ENCODE peak calls at places on chromosomes 1 and 21, in four cellular contexts. J, G, M and U are unnamed samples.

GRCh38 chr1:225813250-225813964 is 3.5 kb downstream of the EPHX1 start:
- DNase-seq in J (no peak), G (peak), M (no peak), U (no peak)

GRCh38 chr1:240927815-240928214 is 315.9 kb upstream of the GREM2 start:
- DNase-seq in J (no peak), G (no peak), M (no peak), U (no peak)

GRCh38 chr1:74690909-74691308 is 17.3 kb upstream of the ERICH3 start:
- DNase-seq in J (no peak), G (no peak), M (no peak), U (no peak)

GRCh38 chr1:24427469-24427862 is 11.9 kb downstream of the NIPAL3 start:
- DNase-seq in J (no peak), G (no peak), M (no peak), U (no peak)

GRCh38 chr1:234871710-234872262 is 256.9 kb downstream of the TOMM20 start:
- DNase-seq in J (no peak), G (peak), M (no peak), U (no peak)

GRCh38 chr1:13593511-13594131 is 10.0 kb downstream of the PDPN start:
- DNase-seq in J (no peak), G (peak), M (no peak), U (no peak)

GRCh38 chr21:15520811-15521643 is 208.8 kb upstream of the USP25 start:
- DNase-seq in J (no peak), G (peak), M (no peak), U (no peak)

GRCh38 chr1:185375583-185375982 is 58.5 kb upstream of the IVNS1ABP start:
- DNase-seq in J (no peak), G (peak), M (no peak), U (no peak)

GRCh38 chr1:171801395-171801990 is 20.0 kb downstream of the METTL13 start:
- DNase-seq in J (no peak), G (peak), M (no peak), U (no peak)

GRCh38 chr1:203129501-203130231 is 2.1 kb downstream of the ADORA1 start:
- DNase-seq in J (no peak), G (no peak), M (no peak), U (no peak)

GRCh38 chr1:203126866-203127671 is 457 bp upstream of the ADORA1 start:
- DNase-seq in J (no peak), G (no peak), M (no peak), U (no peak)

GRCh38 chr1:203130358-203130992 is 2.9 kb downstream of the ADORA1 start:
- DNase-seq in J (no peak), G (no peak), M (no peak), U (no peak)

GRCh38 chr1:203128691-203129500 is 1.4 kb downstream of the ADORA1 start:
- DNase-seq in J (no peak), G (no peak), M (no peak), U (no peak)

DNA sequence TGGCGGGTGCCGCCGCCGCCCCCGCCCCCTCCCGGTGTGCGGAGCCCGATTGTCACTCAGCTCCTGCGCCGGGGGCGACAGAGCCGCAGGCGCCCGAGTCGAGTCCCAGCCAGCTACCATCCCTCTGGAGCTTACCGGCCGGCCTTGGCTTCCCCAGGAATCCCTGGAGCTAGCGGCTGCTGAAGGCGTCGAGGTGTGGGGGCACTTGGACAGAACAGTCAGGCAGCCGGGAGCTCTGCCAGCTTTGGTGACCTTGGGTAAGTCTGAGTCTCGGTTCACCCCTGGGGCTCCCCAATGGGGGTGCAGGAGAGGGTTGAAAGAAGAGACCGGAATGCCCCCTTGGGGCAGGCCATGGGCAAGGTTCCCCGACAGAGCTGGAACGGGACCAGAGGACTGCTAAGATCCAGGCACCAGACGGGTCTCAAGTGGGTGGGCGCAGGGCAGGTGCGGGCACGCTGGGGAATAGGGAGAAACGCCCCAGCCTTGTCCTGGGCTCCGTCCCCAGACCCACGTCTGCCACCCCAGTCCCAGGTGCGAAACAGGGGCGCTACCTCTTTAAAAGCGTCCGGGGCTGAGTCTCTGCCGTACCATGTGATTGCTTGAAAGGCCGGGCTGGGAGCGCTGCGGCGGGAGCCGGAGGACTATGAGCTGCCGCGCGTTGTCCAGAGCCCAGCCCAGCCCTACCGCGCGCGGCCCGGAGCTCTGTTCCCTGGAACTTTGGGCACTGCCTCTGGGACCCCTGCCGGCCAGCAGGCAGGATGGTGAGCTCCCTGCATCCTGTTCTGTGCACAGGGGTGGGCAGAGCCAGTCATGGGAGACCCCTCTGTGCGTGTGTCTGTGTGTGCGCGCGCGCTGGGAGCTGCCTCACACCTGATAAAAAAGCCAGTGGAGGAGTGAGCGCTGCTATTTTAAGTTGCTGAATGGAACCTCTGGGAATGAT is at the start of gene ADORA1:
- DNase-seq in J (no peak), G (peak), M (peak), U (peak)
- TF ChIP-seq CTCF in J (no peak), G (no peak), M (peak), U (peak)

DNA sequence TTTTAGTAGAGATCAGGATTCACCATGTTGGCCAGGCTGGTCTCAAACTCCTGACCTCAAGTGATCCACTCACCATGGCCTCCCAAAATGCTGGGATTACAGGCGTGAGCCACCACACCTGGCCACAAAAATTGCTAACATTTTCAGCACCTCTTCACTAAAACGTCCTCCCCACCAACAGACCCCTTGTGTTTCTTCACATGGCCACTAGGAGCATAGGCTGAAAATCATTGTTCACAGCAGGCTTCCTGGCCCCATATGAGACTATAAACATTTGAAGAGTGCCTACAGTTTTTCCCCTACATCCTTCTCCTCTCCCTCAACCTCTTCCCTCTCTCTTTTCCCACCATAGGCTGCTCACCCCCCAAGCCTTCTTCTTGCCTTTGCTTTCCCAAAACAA is 28.0 kb upstream of the SFPQ start:
- DNase-seq in J (peak), G (peak), M (peak), U (no peak)
- TF ChIP-seq CTCF in J (peak), G (peak), M (peak), U (peak)

GRCh38 chr1:203124011-203124410 is 3.5 kb upstream of the ADORA1 start:
- DNase-seq in J (no peak), G (no peak), M (no peak), U (no peak)

GRCh38 chr1:203124546-203125317 is 2.8 kb upstream of the ADORA1 start:
- DNase-seq in J (no peak), G (peak), M (no peak), U (no peak)

GRCh38 chr1:203121186-203122015 is 6.1 kb upstream of the ADORA1 start:
- DNase-seq in J (no peak), G (no peak), M (no peak), U (no peak)

GRCh38 chr1:203122159-203122558 is 5.4 kb upstream of the ADORA1 start:
- DNase-seq in J (no peak), G (no peak), M (no peak), U (no peak)

GRCh38 chr1:203126151-203126865 is 1.2 kb upstream of the ADORA1 start:
- DNase-seq in J (no peak), G (peak), M (no peak), U (no peak)
- TF ChIP-seq CTCF in J (no peak), G (peak), M (peak), U (peak)

GRCh38 chr1:81553503-81553902 is 247.2 kb upstream of the ADGRL2 start:
- DNase-seq in J (no peak), G (no peak), M (no peak), U (no peak)

GRCh38 chr1:81548918-81549587 is 251.7 kb upstream of the ADGRL2 start:
- DNase-seq in J (no peak), G (no peak), M (no peak), U (no peak)

GRCh38 chr1:81551942-81552341 is 248.8 kb upstream of the ADGRL2 start:
- DNase-seq in J (no peak), G (no peak), M (no peak), U (no peak)

GRCh38 chr1:81549588-81550127 is 251.1 kb upstream of the ADGRL2 start:
- DNase-seq in J (no peak), G (peak), M (no peak), U (no peak)

DNA sequence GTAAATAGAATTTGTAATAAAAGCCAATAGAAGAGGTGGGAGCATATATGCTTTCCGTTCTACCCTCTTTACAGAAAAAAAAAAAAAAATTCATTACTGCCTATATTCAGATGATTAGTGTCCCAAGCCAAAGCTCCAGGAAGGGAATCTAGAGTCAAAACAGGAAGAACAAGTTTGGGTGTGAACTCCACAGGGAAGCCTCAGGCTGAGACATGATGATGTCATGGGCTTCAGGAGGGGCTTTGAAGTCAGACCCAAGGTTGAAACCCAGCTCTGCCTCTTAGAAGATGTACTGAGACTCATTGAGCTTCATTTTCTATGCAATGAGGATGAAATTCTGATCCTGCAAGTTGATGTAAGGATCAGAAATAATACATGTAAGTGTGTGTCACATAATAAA is 250.0 kb upstream of the ADGRL2 start:
- DNase-seq in J (no peak), G (peak), M (peak), U (no peak)
- TF ChIP-seq CTCF in J (no peak), G (no peak), M (no peak), U (no peak)

DNA sequence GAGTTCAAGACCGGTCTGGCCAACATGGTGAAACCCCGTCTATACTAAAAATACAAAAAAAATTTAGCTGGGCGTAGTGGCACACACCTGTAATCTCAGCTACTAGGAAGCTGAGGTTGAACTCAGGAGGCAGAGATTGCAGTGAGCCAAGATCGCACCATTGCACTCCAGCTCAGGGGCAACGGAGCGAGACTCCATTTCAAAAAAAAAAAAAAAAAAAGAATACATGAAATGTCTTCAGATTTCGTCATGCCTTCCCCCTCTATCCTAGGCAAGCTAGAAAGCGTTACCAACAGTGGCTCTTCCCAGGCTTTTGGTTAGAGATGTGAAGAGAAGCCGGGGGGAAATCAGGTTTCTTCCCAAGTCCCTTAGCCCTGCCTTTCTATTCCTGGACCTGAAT is 3.6 kb downstream of the TFF1 start:
- DNase-seq in J (no peak), G (no peak), M (no peak), U (no peak)
- TF ChIP-seq CTCF in J (no peak), G (no peak), M (no peak), U (no peak)

DNA sequence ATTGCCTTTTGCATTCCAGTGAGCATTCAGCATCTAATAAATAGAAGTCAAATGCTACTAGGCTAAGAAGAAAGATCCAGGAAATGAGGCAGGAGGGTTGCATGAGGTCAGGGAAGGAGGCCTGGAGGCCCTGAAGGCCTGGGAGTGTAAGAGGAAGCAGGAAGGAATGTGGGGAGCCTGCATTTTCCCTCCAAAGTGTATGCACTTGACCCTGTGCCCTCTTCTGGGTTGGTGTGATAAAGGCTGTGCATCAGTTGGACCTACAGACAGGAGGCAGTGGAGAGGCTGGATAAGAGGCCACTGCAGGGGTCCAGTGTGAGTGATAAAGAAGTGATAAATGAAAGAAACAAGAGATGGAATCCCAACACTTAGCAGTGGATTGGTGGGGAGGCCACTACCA is 20.4 kb downstream of the KIAA1614 start:
- DNase-seq in J (no peak), G (no peak), M (no peak), U (no peak)
- TF ChIP-seq CTCF in J (no peak), G (no peak), M (peak), U (no peak)

GRCh38 chr21:46100426-46100825 is 2.5 kb downstream of the COL6A2 start:
- DNase-seq in J (no peak), G (peak), M (no peak), U (no peak)

GRCh38 chr21:46097826-46098286 is at the start of gene COL6A2:
- DNase-seq in J (peak), G (peak), M (no peak), U (peak)

GRCh38 chr21:46100020-46100419 is 2.1 kb downstream of the COL6A2 start:
- DNase-seq in J (no peak), G (peak), M (no peak), U (no peak)

GRCh38 chr21:46098303-46099141 is 610 bp downstream of the COL6A2 start:
- DNase-seq in J (peak), G (peak), M (no peak), U (peak)

GRCh38 chr21:46099476-46099875 is 1.6 kb downstream of the COL6A2 start:
- DNase-seq in J (no peak), G (peak), M (no peak), U (peak)
- TF ChIP-seq CTCF in J (no peak), G (no peak), M (no peak), U (no peak)

GRCh38 chr1:190491404-190491803 is 13.7 kb upstream of the BRINP3 start:
- DNase-seq in J (no peak), G (no peak), M (no peak), U (no peak)
- TF ChIP-seq CTCF in J (no peak), G (no peak), M (peak), U (peak)

GRCh38 chr1:16153999-16154673 is 1.7 kb downstream of the EPHA2 start:
- DNase-seq in J (no peak), G (no peak), M (no peak), U (no peak)
- TF ChIP-seq CTCF in J (no peak), G (no peak), M (no peak), U (no peak)